ENCODE peak calls at places on chromosomes 4 and X, in four cellular contexts. X is HCT116, E is K562, M is HepG2. C is an unnamed sample.

GRCh38 chr4:4532371-4532770 is 9.5 kb downstream of the STX18 start:
- DNase-seq in X (no peak), M (no peak), E (peak), C (no peak)

GRCh38 chr4:2263701-2264321 is 1.9 kb upstream of the MXD4 start:
- DNase-seq in M (no peak), X (no peak), E (no peak), C (no peak)

GRCh38 chr4:2254665-2255500 is 7.0 kb downstream of the MXD4 start:
- DNase-seq in X (no peak), E (no peak), M (no peak), C (no peak)

GRCh38 chr4:89024051-89024675 is 32.8 kb downstream of the FAM13A start:
- DNase-seq in E (peak), X (peak), M (peak), C (peak)

GRCh38 chr4:91087743-91088142 is 960.5 kb downstream of the CCSER1 start:
- DNase-seq in X (no peak), M (no peak), E (no peak), C (no peak)

GRCh38 chrX:39582091-39582490 is 515.7 kb downstream of the BCOR start:
- DNase-seq in M (no peak), X (peak), E (no peak), C (no peak)

GRCh38 chrX:154748712-154749339 is 2.1 kb downstream of the GAB3 start:
- DNase-seq in E (peak), X (no peak), M (peak), C (no peak)

GRCh38 chr4:184177271-184177670 is 40.4 kb downstream of the ENPP6 start:
- DNase-seq in X (no peak), E (no peak), M (no peak), C (no peak)

GRCh38 chr4:41106694-41107419 is 107.5 kb downstream of the APBB2 start:
- DNase-seq in X (no peak), M (no peak), E (no peak), C (no peak)

GRCh38 chrX:72127332-72127731 is 4.4 kb downstream of the RTL5 start:
- DNase-seq in X (no peak), M (no peak), E (no peak), C (no peak)

GRCh38 chrX:17020828-17021821 is 74.7 kb downstream of the REPS2 start:
- DNase-seq in M (no peak), X (no peak), E (no peak), C (no peak)

GRCh38 chrX:131830400-131831184 is 192.5 kb upstream of the STK26 start:
- DNase-seq in E (peak), M (peak), X (peak), C (no peak)

GRCh38 chrX:123961268-123962005 is at the start of gene STAG2:
- DNase-seq in M (peak), X (peak), E (peak), C (no peak)

GRCh38 chrX:123960956-123961267 is 594 bp upstream of the STAG2 start:
- DNase-seq in E (no peak), M (no peak), X (no peak), C (no peak)

GRCh38 chrX:123964155-123964554 is 2.6 kb downstream of the STAG2 start:
- DNase-seq in X (no peak), E (no peak), M (no peak), C (no peak)

GRCh38 chrX:123962794-123963373 is 1.4 kb downstream of the STAG2 start:
- DNase-seq in M (peak), E (peak), X (peak), C (no peak)

GRCh38 chrX:123962006-123962485 is 540 bp downstream of the STAG2 start:
- DNase-seq in X (peak), M (no peak), E (no peak), C (no peak)
- TF ChIP-seq POLR2AphosphoS5 in X (no peak), M (no peak), E (no peak), C (peak)

DNA sequence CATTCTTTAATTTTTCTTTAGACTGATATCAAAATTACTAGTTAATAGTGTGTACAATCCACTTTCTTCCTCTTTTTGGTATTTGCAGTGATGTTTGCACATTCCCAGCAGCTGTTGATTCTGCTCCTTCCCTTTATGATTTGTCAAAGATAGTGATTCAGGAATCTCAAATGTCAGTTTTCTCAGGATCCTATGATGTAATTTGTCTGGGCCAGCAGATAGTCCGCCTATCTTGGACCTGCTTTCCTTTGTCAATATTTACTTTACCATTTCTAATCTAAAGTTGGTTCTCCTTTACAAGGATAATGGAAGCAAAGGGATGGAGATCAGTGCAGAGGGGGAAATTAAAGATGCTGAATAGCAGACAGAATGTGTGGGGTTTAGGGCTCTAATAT is 122.1 kb downstream of the REELD1 start:
- DNase-seq in E (no peak), X (no peak), M (peak), C (no peak)
- TF ChIP-seq TCF7L2 in E (no peak), X (no peak), M (no peak), C (no peak)

GRCh38 chr4:112766422-112766821 is 129.5 kb downstream of the LARP7 start:
- DNase-seq in E (no peak), X (no peak), M (no peak), C (no peak)
- TF ChIP-seq CTCF in E (no peak), X (peak), M (peak), C (peak)

GRCh38 chr4:169229571-169230028 is 41.2 kb downstream of the SH3RF1 start:
- DNase-seq in M (no peak), X (peak), E (no peak), C (peak)
- TF ChIP-seq POLR2AphosphoS5 in M (no peak), X (peak), E (no peak), C (no peak)

DNA sequence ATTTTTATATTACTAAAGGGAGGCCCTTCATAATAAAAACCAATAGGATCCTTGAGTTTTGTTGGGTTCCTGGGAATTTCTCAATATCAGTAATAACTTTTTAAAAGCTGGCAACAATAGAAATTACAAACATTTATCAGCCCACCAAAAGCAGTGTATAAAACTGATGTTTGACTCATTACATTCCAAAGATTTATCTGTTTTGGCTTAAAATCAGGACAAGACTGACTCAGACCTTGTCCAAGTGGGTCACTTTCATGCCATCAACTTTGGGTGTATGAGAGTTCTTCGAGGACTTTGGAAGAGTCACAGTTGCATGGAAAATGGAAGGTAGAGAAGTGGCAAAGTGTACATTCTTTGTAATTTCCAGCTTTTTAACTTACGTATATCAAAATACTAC is 102.8 kb downstream of the FRMPD4 start:
- DNase-seq in E (no peak), M (no peak), X (no peak), C (no peak)
- TF ChIP-seq TCF7L2 in E (no peak), M (no peak), X (no peak), C (no peak)

C was measured in Panc1.